ENCODE peak calls at places on chromosomes 1 and 21, in nine cellular contexts. I is stomach, X is A549, H is SK-N-SH, T is transverse colon, E is esophagus muscularis mucosa, M is tibial nerve, J is sigmoid colon, D is K562. P is an unnamed sample.
A peak's percentile ranks its signal among the peaks of the same experiment; 100 is the strongest.

GRCh38 chr1:41626146-41626545 is 141.7 kb upstream of the EDN2 start:
- DNase-seq in X (no peak), I (no peak), H (no peak), D (no peak), J (peak; percentile 25), T (no peak), E (no peak), M (no peak), P (no peak)

GRCh38 chr1:235207202-235207565 is 46.1 kb upstream of the RBM34 start:
- DNase-seq in M (no peak), D (no peak), I (no peak), T (no peak), H (no peak), E (no peak), X (no peak), J (no peak), P (no peak)

GRCh38 chr1:222081859-222082258 is 340.0 kb upstream of the DUSP10 start:
- DNase-seq in T (no peak), E (peak; percentile 50), X (no peak), M (no peak), H (no peak), D (no peak), I (no peak), J (no peak), P (no peak)

GRCh38 chr1:8031176-8031785 is 5.2 kb upstream of the ERRFI1 start:
- DNase-seq in D (no peak), I (no peak), J (no peak), X (no peak), E (no peak), T (no peak), H (peak; percentile 32), M (no peak), P (no peak)

GRCh38 chr1:5311147-5311546 is 656.7 kb downstream of the AJAP1 start:
- DNase-seq in H (no peak), T (no peak), I (no peak), E (no peak), X (no peak), J (no peak), D (no peak), M (no peak), P (no peak)

GRCh38 chr1:202958544-202959275 is 598 bp upstream of the ADIPOR1 start:
- DNase-seq in D (no peak), X (no peak), J (no peak), M (no peak), T (peak; percentile 35), E (no peak), I (no peak), H (peak; percentile 40), P (no peak)

GRCh38 chr1:95332754-95333153 is 98.7 kb downstream of the RWDD3 start:
- DNase-seq in X (no peak), D (no peak), E (no peak), J (no peak), H (no peak), I (no peak), M (no peak), T (no peak), P (no peak)

GRCh38 chr1:115117303-115117702 is 28.0 kb upstream of the TSPAN2 start:
- DNase-seq in T (no peak), J (no peak), D (no peak), X (no peak), H (no peak), I (no peak), E (no peak), M (no peak), P (no peak)

GRCh38 chr1:5933676-5934057 is 58.6 kb downstream of the NPHP4 start:
- DNase-seq in J (no peak), H (no peak), T (no peak), M (no peak), D (no peak), X (no peak), I (no peak), E (no peak), P (no peak)

GRCh38 chr1:90850925-90851710 is 134.0 kb upstream of the BARHL2 start:
- DNase-seq in J (peak; percentile 88), X (peak; percentile 39), M (peak; percentile 55), D (peak; percentile 91), H (peak; percentile 96), T (peak; percentile 84), I (peak; percentile 82), E (no peak), P (peak; percentile 84)

GRCh38 chr1:66764994-66765578 is 12.8 kb downstream of the DYNLT5 start:
- DNase-seq in H (peak; percentile 42), E (no peak), X (peak; percentile 14), I (peak; percentile 27), T (peak; percentile 30), M (peak; percentile 90), J (no peak), D (peak; percentile 44), P (peak; percentile 25)

GRCh38 chr21:34227386-34227852 is 136.4 kb upstream of the KCNE2 start:
- DNase-seq in I (no peak), H (no peak), J (no peak), D (no peak), M (no peak), T (no peak), X (no peak), E (no peak), P (peak; percentile 19)

DNA sequence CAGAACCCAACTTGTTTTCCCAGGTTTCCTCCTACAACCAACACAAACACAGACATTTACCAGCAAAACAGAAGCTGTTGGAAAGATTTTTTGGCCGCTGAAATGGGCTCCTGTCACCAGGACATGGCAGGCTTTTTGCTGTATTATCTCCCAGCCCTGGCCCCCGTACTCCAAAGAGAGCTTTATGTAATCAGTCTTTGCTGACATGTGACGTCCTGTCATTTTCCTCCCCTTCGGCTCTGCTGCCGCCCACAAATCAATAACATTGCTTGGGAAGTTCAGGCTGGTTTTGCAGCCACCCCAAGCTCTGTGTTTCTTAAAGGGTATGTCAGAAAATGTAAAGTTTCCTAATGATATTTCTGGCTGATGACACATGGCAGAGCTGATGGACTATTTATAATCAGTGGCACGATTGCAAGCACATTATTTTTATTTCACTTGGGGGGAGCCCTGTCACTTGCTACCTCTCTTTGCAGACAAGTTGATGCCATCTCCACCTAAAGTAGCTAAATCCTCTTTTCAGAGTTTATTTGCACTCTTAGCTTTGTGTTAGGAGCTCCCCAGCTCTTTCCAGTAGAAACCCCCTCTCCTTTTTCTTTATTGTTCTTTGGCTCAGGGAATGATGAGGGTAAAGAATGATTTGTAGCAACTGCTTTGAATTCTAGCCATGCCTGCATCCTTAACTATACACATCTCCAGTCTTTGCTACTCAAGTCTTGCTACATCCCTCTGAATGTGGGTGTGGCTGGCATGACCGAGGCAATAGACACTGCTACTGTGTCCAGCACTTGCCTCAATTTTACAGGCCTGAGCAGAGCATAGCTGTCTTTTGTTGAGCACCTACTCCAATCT is 67.2 kb downstream of the ELAVL4 start:
- DNase-seq in E (no peak), X (no peak), I (no peak), H (no peak), M (no peak), D (no peak), T (no peak), J (no peak), P (no peak)
- H3K4me3 ChIP-seq in E (no peak overlapping the region), X (no peak overlapping the region), I (no peak overlapping the region), H (no peak overlapping the region), M (no peak overlapping the region), D (no peak overlapping the region), T (no peak overlapping the region), J (no peak overlapping the region), P (no peak overlapping the region)

GRCh38 chr21:45575993-45576837 is 34.0 kb upstream of the SLC19A1 start:
- DNase-seq in D (no peak), T (no peak), H (peak; percentile 30), I (no peak), M (no peak), X (no peak), J (peak; percentile 59), E (no peak), P (peak; percentile 24)

GRCh38 chr21:45575304-45575992 is 33.2 kb upstream of the SLC19A1 start:
- DNase-seq in D (no peak), M (no peak), T (no peak), E (no peak), H (peak; percentile 34), I (no peak), X (no peak), J (peak; percentile 54), P (peak; percentile 37)

GRCh38 chr21:45573452-45574035 is 31.3 kb upstream of the SLC19A1 start:
- DNase-seq in D (no peak), I (no peak), J (peak; percentile 47), M (no peak), T (no peak), E (no peak), H (peak; percentile 15), X (no peak), P (no peak)

GRCh38 chr21:45574081-45574501 is 31.9 kb upstream of the SLC19A1 start:
- DNase-seq in J (peak; percentile 59), D (no peak), M (no peak), E (no peak), I (no peak), T (no peak), X (no peak), H (peak; percentile 40), P (peak; percentile 16)

GRCh38 chr21:45574691-45575090 is 32.5 kb upstream of the SLC19A1 start:
- DNase-seq in J (peak; percentile 63), T (no peak), E (no peak), D (no peak), X (no peak), M (no peak), I (no peak), H (peak; percentile 34), P (peak; percentile 8)
- TF ChIP-seq EP300 in J (no peak), T (no peak), E (no peak), D (no peak), X (no peak), M (no peak), I (no peak), H (no peak), P (no peak)

GRCh38 chr1:50971748-50972305 is 1.8 kb downstream of the CDKN2C start:
- DNase-seq in X (no peak), J (no peak), M (no peak), H (no peak), E (no peak), D (no peak), I (no peak), T (no peak), P (no peak)

GRCh38 chr1:50970927-50971582 is 1.0 kb downstream of the CDKN2C start:
- DNase-seq in J (no peak), I (no peak), M (no peak), H (no peak), T (no peak), X (no peak), D (no peak), E (no peak), P (no peak)

GRCh38 chr1:50973875-50974617 is 4.0 kb downstream of the CDKN2C start:
- DNase-seq in E (no peak), I (no peak), J (no peak), X (no peak), D (no peak), T (no peak), M (no peak), H (no peak), P (no peak)

GRCh38 chr1:50973255-50973654 is 3.2 kb downstream of the CDKN2C start:
- DNase-seq in H (no peak), X (no peak), M (no peak), D (no peak), J (no peak), E (no peak), T (no peak), I (no peak), P (no peak)

GRCh38 chr1:50972766-50973165 is 2.7 kb downstream of the CDKN2C start:
- DNase-seq in I (no peak), J (no peak), M (no peak), D (no peak), T (no peak), H (no peak), E (no peak), X (no peak), P (no peak)
- H3K4me3 ChIP-seq in I (no peak overlapping the region), J (peak overlapping the region; percentile 79), M (no peak overlapping the region), D (peak overlapping the region; percentile 9), T (no peak overlapping the region), H (peak overlapping the region; percentile 40), E (peak overlapping the region; percentile 71), X (peak overlapping the region; percentile 90), P (no peak overlapping the region)

GRCh38 chr1:119935373-119935772 is 39.1 kb upstream of the ADAM30 start:
- DNase-seq in T (no peak), J (no peak), I (no peak), H (no peak), E (no peak), M (no peak), X (no peak), D (no peak), P (no peak)
- TF ChIP-seq EP300 in T (no peak), J (no peak), I (no peak), H (no peak), E (no peak), M (no peak), X (no peak), D (no peak), P (no peak)

P was measured in ovary.